ENCODE peak calls at places on chromosomes 3 and 15, in five cellular contexts. One of them, this sample, is unnamed.

GRCh38 chr15:56371495-56372147 is 6.4 kb downstream of the TEX9 start:
- DNase-seq in SK-N-SH: no peak
- DNase-seq in psoas muscle: no peak
- DNase-seq in pancreas: no peak
- DNase-seq in left ventricle myocardium inferior: no peak
- DNase-seq in this sample: no peak

GRCh38 chr3:128781164-128781563 is 55.2 kb downstream of the RAB7A start:
- DNase-seq in SK-N-SH: no peak
- DNase-seq in psoas muscle: no peak
- DNase-seq in pancreas: no peak
- DNase-seq in left ventricle myocardium inferior: no peak
- DNase-seq in this sample: no peak

GRCh38 chr3:52432631-52433030 is 12.3 kb downstream of the SEMA3G start:
- DNase-seq in SK-N-SH: no peak
- DNase-seq in psoas muscle: no peak
- DNase-seq in pancreas: no peak
- DNase-seq in left ventricle myocardium inferior: peak
- DNase-seq in this sample: no peak

GRCh38 chr3:171878441-171879225 is 35.5 kb downstream of the TMEM212 start:
- DNase-seq in SK-N-SH: no peak
- DNase-seq in psoas muscle: no peak
- DNase-seq in pancreas: no peak
- DNase-seq in left ventricle myocardium inferior: no peak
- DNase-seq in this sample: no peak

GRCh38 chr15:78915341-78916087 is 29.3 kb downstream of the CTSH start:
- DNase-seq in SK-N-SH: no peak
- DNase-seq in psoas muscle: no peak
- DNase-seq in pancreas: no peak
- DNase-seq in left ventricle myocardium inferior: peak
- DNase-seq in this sample: peak

GRCh38 chr3:12307136-12307535 is 18.3 kb downstream of the PPARG start:
- DNase-seq in SK-N-SH: no peak
- DNase-seq in psoas muscle: no peak
- DNase-seq in pancreas: no peak
- DNase-seq in left ventricle myocardium inferior: no peak
- DNase-seq in this sample: no peak

GRCh38 chr3:10389995-10390394 is 69.1 kb upstream of the SEC13 start:
- DNase-seq in SK-N-SH: no peak
- DNase-seq in psoas muscle: no peak
- DNase-seq in pancreas: no peak
- DNase-seq in left ventricle myocardium inferior: no peak
- DNase-seq in this sample: peak

GRCh38 chr3:190644766-190645165 is 130.9 kb downstream of the IL1RAP start:
- DNase-seq in SK-N-SH: no peak
- DNase-seq in psoas muscle: no peak
- DNase-seq in pancreas: no peak
- DNase-seq in left ventricle myocardium inferior: no peak
- DNase-seq in this sample: no peak

GRCh38 chr3:187567741-187568140 is 102.5 kb downstream of the SST start:
- DNase-seq in SK-N-SH: no peak
- DNase-seq in psoas muscle: no peak
- DNase-seq in pancreas: no peak
- DNase-seq in left ventricle myocardium inferior: no peak
- DNase-seq in this sample: no peak

GRCh38 chr3:160331127-160331937 is 67.7 kb downstream of the IFT80 start:
- DNase-seq in SK-N-SH: no peak
- DNase-seq in psoas muscle: no peak
- DNase-seq in pancreas: no peak
- DNase-seq in left ventricle myocardium inferior: no peak
- DNase-seq in this sample: no peak

GRCh38 chr3:139578783-139579182 is 39.2 kb upstream of the RBP1 start:
- DNase-seq in SK-N-SH: no peak
- DNase-seq in psoas muscle: no peak
- DNase-seq in pancreas: no peak
- DNase-seq in left ventricle myocardium inferior: no peak
- DNase-seq in this sample: no peak

GRCh38 chr3:113838631-113839209 is at the start of gene GRAMD1C:
- DNase-seq in SK-N-SH: peak
- DNase-seq in psoas muscle: peak
- DNase-seq in pancreas: peak
- DNase-seq in left ventricle myocardium inferior: peak
- DNase-seq in this sample: peak

GRCh38 chr3:145716519-145716918 is 444.5 kb downstream of the PLOD2 start:
- DNase-seq in SK-N-SH: no peak
- DNase-seq in psoas muscle: no peak
- DNase-seq in pancreas: no peak
- DNase-seq in left ventricle myocardium inferior: no peak
- DNase-seq in this sample: no peak

GRCh38 chr15:68691667-68692066 is 112.9 kb downstream of the CORO2B start:
- DNase-seq in SK-N-SH: peak
- DNase-seq in psoas muscle: peak
- DNase-seq in pancreas: peak
- DNase-seq in left ventricle myocardium inferior: no peak
- DNase-seq in this sample: no peak

GRCh38 chr3:87186631-87187159 is 40.4 kb upstream of the CHMP2B start:
- DNase-seq in SK-N-SH: no peak
- DNase-seq in psoas muscle: no peak
- DNase-seq in pancreas: no peak
- DNase-seq in left ventricle myocardium inferior: no peak
- DNase-seq in this sample: no peak

GRCh38 chr3:187256217-187256616 is 35.3 kb downstream of the MASP1 start:
- DNase-seq in SK-N-SH: no peak
- DNase-seq in psoas muscle: no peak
- DNase-seq in pancreas: no peak
- DNase-seq in left ventricle myocardium inferior: no peak
- DNase-seq in this sample: no peak

GRCh38 chr3:69143605-69144004 is 21.2 kb upstream of the LMOD3 start:
- DNase-seq in SK-N-SH: no peak
- DNase-seq in psoas muscle: no peak
- DNase-seq in pancreas: no peak
- DNase-seq in left ventricle myocardium inferior: no peak
- DNase-seq in this sample: no peak

GRCh38 chr3:173301647-173302046 is 95.9 kb upstream of the NLGN1 start:
- DNase-seq in SK-N-SH: no peak
- DNase-seq in psoas muscle: no peak
- DNase-seq in pancreas: no peak
- DNase-seq in left ventricle myocardium inferior: no peak
- DNase-seq in this sample: no peak

GRCh38 chr15:85100186-85100937 is 118.7 kb downstream of the PDE8A start:
- DNase-seq in SK-N-SH: no peak
- DNase-seq in psoas muscle: no peak
- DNase-seq in pancreas: no peak
- DNase-seq in left ventricle myocardium inferior: no peak
- DNase-seq in this sample: no peak

GRCh38 chr15:28894631-28895030 is 8.9 kb downstream of the APBA2 start:
- DNase-seq in SK-N-SH: no peak
- DNase-seq in psoas muscle: no peak
- DNase-seq in pancreas: no peak
- DNase-seq in left ventricle myocardium inferior: no peak
- DNase-seq in this sample: no peak

GRCh38 chr3:184480831-184481230 is 80.8 kb upstream of the EPHB3 start:
- DNase-seq in SK-N-SH: no peak
- DNase-seq in psoas muscle: no peak
- DNase-seq in pancreas: no peak
- DNase-seq in left ventricle myocardium inferior: no peak
- DNase-seq in this sample: no peak

GRCh38 chr3:59791774-59792308 is 742.0 kb upstream of the CFAP20DC start:
- DNase-seq in SK-N-SH: no peak
- DNase-seq in psoas muscle: no peak
- DNase-seq in pancreas: no peak
- DNase-seq in left ventricle myocardium inferior: no peak
- DNase-seq in this sample: no peak

GRCh38 chr3:52501046-52501445 is 5.9 kb downstream of the STAB1 start:
- DNase-seq in SK-N-SH: no peak
- DNase-seq in psoas muscle: no peak
- DNase-seq in pancreas: no peak
- DNase-seq in left ventricle myocardium inferior: no peak
- DNase-seq in this sample: no peak

GRCh38 chr3:60841355-60841754 is 409.9 kb downstream of the FHIT start:
- DNase-seq in SK-N-SH: no peak
- DNase-seq in psoas muscle: no peak
- DNase-seq in pancreas: no peak
- DNase-seq in left ventricle myocardium inferior: no peak
- DNase-seq in this sample: no peak

GRCh38 chr3:139629033-139629432 is 48.7 kb downstream of the NMNAT3 start:
- DNase-seq in SK-N-SH: no peak
- DNase-seq in psoas muscle: no peak
- DNase-seq in pancreas: no peak
- DNase-seq in left ventricle myocardium inferior: no peak
- DNase-seq in this sample: no peak

GRCh38 chr15:60774829-60775228 is 295.9 kb upstream of the ICE2 start:
- DNase-seq in SK-N-SH: no peak
- DNase-seq in psoas muscle: no peak
- DNase-seq in pancreas: no peak
- DNase-seq in left ventricle myocardium inferior: no peak
- DNase-seq in this sample: no peak

GRCh38 chr3:127853681-127854080 is 31.4 kb upstream of the MGLL start:
- DNase-seq in SK-N-SH: no peak
- DNase-seq in psoas muscle: no peak
- DNase-seq in pancreas: peak
- DNase-seq in left ventricle myocardium inferior: no peak
- DNase-seq in this sample: no peak

GRCh38 chr3:42421818-42422796 is 11.7 kb upstream of the LYZL4 start:
- DNase-seq in SK-N-SH: no peak
- DNase-seq in psoas muscle: no peak
- DNase-seq in pancreas: no peak
- DNase-seq in left ventricle myocardium inferior: no peak
- DNase-seq in this sample: peak

GRCh38 chr3:23859012-23859743 is 53.4 kb downstream of the UBE2E1 start:
- DNase-seq in SK-N-SH: no peak
- DNase-seq in psoas muscle: peak
- DNase-seq in pancreas: no peak
- DNase-seq in left ventricle myocardium inferior: no peak
- DNase-seq in this sample: no peak

GRCh38 chr15:49620174-49620573 is 444 bp downstream of the FAM227B start:
- DNase-seq in SK-N-SH: no peak
- DNase-seq in psoas muscle: no peak
- DNase-seq in pancreas: no peak
- DNase-seq in left ventricle myocardium inferior: no peak
- DNase-seq in this sample: no peak

GRCh38 chr3:81483046-81483445 is 278.4 kb downstream of the GBE1 start:
- DNase-seq in SK-N-SH: no peak
- DNase-seq in psoas muscle: no peak
- DNase-seq in pancreas: no peak
- DNase-seq in left ventricle myocardium inferior: no peak
- DNase-seq in this sample: no peak

GRCh38 chr3:169478566-169479313 is 184.8 kb downstream of the MECOM start:
- DNase-seq in SK-N-SH: no peak
- DNase-seq in psoas muscle: no peak
- DNase-seq in pancreas: no peak
- DNase-seq in left ventricle myocardium inferior: no peak
- DNase-seq in this sample: no peak

DNA sequence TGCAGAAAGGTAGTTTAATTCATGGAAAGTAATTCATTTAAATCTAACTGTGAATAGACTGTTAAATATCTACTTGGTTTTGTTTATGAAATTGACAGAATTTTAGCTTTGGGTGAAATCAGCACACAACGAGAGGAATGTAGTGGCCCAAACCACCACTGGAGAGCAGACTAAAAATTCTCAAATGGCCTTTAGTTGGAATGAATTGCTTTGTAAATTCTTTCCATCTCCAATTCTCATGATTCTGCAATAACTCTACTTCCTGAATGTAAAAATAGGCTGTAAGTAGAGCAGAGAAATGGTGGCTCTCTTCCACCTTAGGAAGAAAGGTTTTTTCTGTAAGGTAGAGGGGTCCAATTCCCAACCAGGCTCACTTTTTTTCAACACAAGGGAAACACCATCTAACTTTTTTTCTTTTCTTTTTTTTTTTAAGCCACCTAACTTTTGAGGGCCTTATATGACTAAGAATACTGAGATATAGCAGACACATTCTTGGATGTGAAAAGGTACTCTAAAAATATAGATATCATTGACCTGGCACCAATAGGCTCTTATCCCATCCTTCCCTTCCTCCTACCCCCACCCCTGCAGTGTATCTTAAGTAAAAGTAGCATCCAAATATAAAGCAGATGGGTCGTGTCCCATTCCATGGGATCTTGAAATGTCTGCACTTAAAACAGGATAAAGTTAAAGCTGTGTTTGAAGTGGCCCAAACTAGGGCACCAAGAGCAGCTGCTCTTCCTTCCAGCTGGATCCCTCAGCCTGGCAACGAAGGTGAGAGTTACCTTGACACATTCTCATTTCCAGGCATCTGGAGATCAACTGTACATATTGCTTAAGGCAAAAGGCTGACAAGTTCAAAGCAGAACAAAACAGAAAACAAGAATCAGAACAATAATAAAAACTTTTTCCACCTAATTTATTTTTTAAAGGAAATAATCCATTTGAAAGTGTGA is 194.1 kb downstream of the TPRG1 start:
- DNase-seq in SK-N-SH: no peak
- DNase-seq in psoas muscle: no peak
- DNase-seq in pancreas: no peak
- DNase-seq in left ventricle myocardium inferior: no peak
- DNase-seq in this sample: no peak
- TF ChIP-seq CTCF in SK-N-SH: no peak
- TF ChIP-seq CTCF in psoas muscle: peak
- TF ChIP-seq CTCF in pancreas: no peak
- TF ChIP-seq CTCF in left ventricle myocardium inferior: no peak
- TF ChIP-seq CTCF in this sample: no peak

DNA sequence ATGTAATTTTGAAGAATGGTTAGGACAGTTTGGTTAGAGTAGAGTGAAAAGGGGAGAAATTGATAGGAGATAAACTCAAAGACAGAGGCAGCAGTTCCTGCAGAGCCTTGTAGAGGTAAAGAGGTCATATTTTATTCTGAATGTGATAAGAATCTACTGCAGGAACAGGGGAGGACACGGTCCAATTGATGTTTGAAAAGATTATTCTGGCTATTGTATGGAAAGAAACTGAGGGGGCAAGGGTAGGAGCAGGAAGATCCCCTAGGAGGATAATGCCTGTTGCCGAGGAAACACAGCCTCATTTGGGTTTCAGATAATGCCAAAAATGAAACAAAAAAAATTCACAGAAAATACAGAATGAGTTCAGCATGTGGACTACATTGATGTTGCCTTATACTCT is 454.7 kb upstream of the UBE2E2 start:
- DNase-seq in SK-N-SH: peak
- DNase-seq in psoas muscle: no peak
- DNase-seq in pancreas: no peak
- DNase-seq in left ventricle myocardium inferior: no peak
- DNase-seq in this sample: no peak
- H3K27ac ChIP-seq in SK-N-SH: no peak
- H3K27ac ChIP-seq in psoas muscle: no peak
- H3K27ac ChIP-seq in pancreas: no peak
- H3K27ac ChIP-seq in left ventricle myocardium inferior: no peak
- H3K27ac ChIP-seq in this sample: no peak

GRCh38 chr3:54999159-54999558 is 71.3 kb upstream of the LRTM1 start:
- DNase-seq in SK-N-SH: no peak
- DNase-seq in psoas muscle: no peak
- DNase-seq in pancreas: no peak
- DNase-seq in left ventricle myocardium inferior: no peak
- DNase-seq in this sample: no peak
- TF ChIP-seq CTCF in SK-N-SH: peak
- TF ChIP-seq CTCF in psoas muscle: no peak
- TF ChIP-seq CTCF in pancreas: no peak
- TF ChIP-seq CTCF in left ventricle myocardium inferior: no peak
- TF ChIP-seq CTCF in this sample: no peak

GRCh38 chr15:75170711-75171341 is 30.9 kb upstream of the C15orf39 start:
- DNase-seq in SK-N-SH: no peak
- DNase-seq in psoas muscle: no peak
- DNase-seq in pancreas: no peak
- DNase-seq in left ventricle myocardium inferior: peak
- DNase-seq in this sample: peak
- H3K27ac ChIP-seq in SK-N-SH: peak
- H3K27ac ChIP-seq in psoas muscle: no peak
- H3K27ac ChIP-seq in pancreas: no peak
- H3K27ac ChIP-seq in left ventricle myocardium inferior: no peak
- H3K27ac ChIP-seq in this sample: no peak

GRCh38 chr15:44370830-44371229 is 56.6 kb upstream of the CTDSPL2 start:
- DNase-seq in SK-N-SH: no peak
- DNase-seq in psoas muscle: no peak
- DNase-seq in pancreas: no peak
- DNase-seq in left ventricle myocardium inferior: no peak
- DNase-seq in this sample: no peak
- TF ChIP-seq CTCF in SK-N-SH: no peak
- TF ChIP-seq CTCF in psoas muscle: no peak
- TF ChIP-seq CTCF in pancreas: no peak
- TF ChIP-seq CTCF in left ventricle myocardium inferior: no peak
- TF ChIP-seq CTCF in this sample: no peak

This sample was measured in Peyer's patch.